ENCODE peak calls at places on chromosomes 2 and 18, in nine cellular contexts. X is globus pallidus, Q is neural crest cell, U is cardiac muscle cell, M is hepatic stellate cell, H is D341Med, O is iPS-NIHi11, B is suprapubic skin, I is AG09309. F is an unnamed sample.

GRCh38 chr2:21392660-21393059 is 268.9 kb downstream of the TDRD15 start:
- DNase-seq in X (no peak), Q (no peak), U (peak), M (no peak), H (no peak), O (no peak), B (no peak), I (no peak), F (no peak)

GRCh38 chr2:47725808-47726207 is 57.1 kb upstream of the MSH6 start:
- DNase-seq in X (no peak), Q (no peak), U (no peak), M (no peak), H (no peak), O (no peak), B (no peak), I (no peak), F (no peak)

GRCh38 chr2:100178085-100178788 is 35.8 kb upstream of the AFF3 start:
- DNase-seq in X (no peak), Q (peak), U (peak), M (peak), H (no peak), O (peak), B (no peak), I (no peak), F (peak)

GRCh38 chr2:30398488-30398887 is 48.6 kb upstream of the LCLAT1 start:
- DNase-seq in X (no peak), Q (no peak), U (no peak), M (no peak), H (no peak), O (no peak), B (no peak), I (no peak), F (no peak)

GRCh38 chr18:52348209-52348608 is 8.2 kb downstream of the DCC start:
- DNase-seq in X (no peak), Q (no peak), U (no peak), M (no peak), H (peak), O (peak), B (no peak), I (no peak), F (no peak)

GRCh38 chr18:79856119-79857080 is 58.7 kb downstream of the KCNG2 start:
- DNase-seq in X (no peak), Q (peak), U (peak), M (no peak), H (peak), O (peak), B (peak), I (no peak), F (peak)

GRCh38 chr2:234842753-234843152 is 109.1 kb upstream of the SH3BP4 start:
- DNase-seq in X (no peak), Q (no peak), U (no peak), M (no peak), H (no peak), O (no peak), B (peak), I (no peak), F (no peak)

GRCh38 chr2:179049546-179050311 is at the start of gene CCDC141:
- DNase-seq in X (no peak), Q (no peak), U (peak), M (no peak), H (no peak), O (no peak), B (no peak), I (no peak), F (no peak)

GRCh38 chr2:62992561-62992960 is 58.1 kb upstream of the OTX1 start:
- DNase-seq in X (no peak), Q (no peak), U (no peak), M (no peak), H (no peak), O (no peak), B (no peak), I (no peak), F (no peak)

GRCh38 chr2:64141711-64142405 is 2.4 kb downstream of the PELI1 start:
- DNase-seq in X (no peak), Q (no peak), U (no peak), M (no peak), H (no peak), O (no peak), B (no peak), I (peak), F (no peak)

GRCh38 chr2:147855316-147855715 is 10.5 kb downstream of the ACVR2A start:
- DNase-seq in X (no peak), Q (no peak), U (no peak), M (no peak), H (no peak), O (no peak), B (no peak), I (no peak), F (no peak)

GRCh38 chr2:692349-692748 is 15.1 kb upstream of the TMEM18 start:
- DNase-seq in X (no peak), Q (no peak), U (no peak), M (no peak), H (no peak), O (no peak), B (no peak), I (no peak), F (no peak)

GRCh38 chr2:241638940-241639339 is 1.4 kb downstream of the ATG4B start:
- DNase-seq in X (no peak), Q (no peak), U (no peak), M (no peak), H (no peak), O (no peak), B (no peak), I (no peak), F (no peak)

GRCh38 chr2:118490323-118490722 is 357.1 kb downstream of the EN1 start:
- DNase-seq in X (no peak), Q (no peak), U (no peak), M (no peak), H (no peak), O (peak), B (no peak), I (no peak), F (no peak)

GRCh38 chr18:12786669-12787068 is 83.8 kb downstream of the PSMG2 start:
- DNase-seq in X (no peak), Q (no peak), U (no peak), M (no peak), H (no peak), O (no peak), B (no peak), I (no peak), F (no peak)

GRCh38 chr2:28036307-28036706 is 145.8 kb downstream of the BABAM2 start:
- DNase-seq in X (no peak), Q (no peak), U (no peak), M (no peak), H (no peak), O (no peak), B (no peak), I (no peak), F (no peak)

GRCh38 chr18:45361148-45361851 is 254.0 kb upstream of the SLC14A2 start:
- DNase-seq in X (no peak), Q (no peak), U (no peak), M (no peak), H (no peak), O (no peak), B (no peak), I (peak), F (peak)

GRCh38 chr2:241223211-241224067 is 35.0 kb downstream of the ANO7 start:
- DNase-seq in X (no peak), Q (no peak), U (no peak), M (peak), H (no peak), O (no peak), B (no peak), I (no peak), F (no peak)

GRCh38 chr2:10882568-10882967 is 29.2 kb upstream of the KCNF1 start:
- DNase-seq in X (no peak), Q (no peak), U (no peak), M (no peak), H (no peak), O (no peak), B (no peak), I (no peak), F (no peak)

GRCh38 chr2:85760371-85760770 is 6.6 kb downstream of the ATOH8 start:
- DNase-seq in X (no peak), Q (no peak), U (no peak), M (peak), H (no peak), O (no peak), B (no peak), I (no peak), F (no peak)

GRCh38 chr18:59041819-59042476 is 97.7 kb upstream of the SEC11C start:
- DNase-seq in X (peak), Q (no peak), U (no peak), M (no peak), H (no peak), O (no peak), B (no peak), I (no peak), F (no peak)

GRCh38 chr2:22807876-22808275 is 577.1 kb upstream of the KLHL29 start:
- DNase-seq in X (no peak), Q (no peak), U (no peak), M (no peak), H (no peak), O (no peak), B (no peak), I (no peak), F (no peak)

GRCh38 chr2:23603581-23603980 is 218.6 kb downstream of the KLHL29 start:
- DNase-seq in X (no peak), Q (no peak), U (no peak), M (no peak), H (no peak), O (no peak), B (no peak), I (no peak), F (no peak)

GRCh38 chr2:169091761-169092523 is 22.6 kb downstream of the DHRS9 start:
- DNase-seq in X (no peak), Q (no peak), U (no peak), M (no peak), H (no peak), O (no peak), B (no peak), I (no peak), F (no peak)

GRCh38 chr2:105934467-105934866 is 189.8 kb downstream of the NCK2 start:
- DNase-seq in X (no peak), Q (peak), U (peak), M (no peak), H (no peak), O (no peak), B (no peak), I (no peak), F (peak)

GRCh38 chr2:232142049-232142448 is 180.5 kb downstream of the DIS3L2 start:
- DNase-seq in X (peak), Q (peak), U (peak), M (no peak), H (peak), O (peak), B (no peak), I (no peak), F (peak)

GRCh38 chr2:188307850-188308283 is 16.2 kb downstream of the GULP1 start:
- DNase-seq in X (no peak), Q (no peak), U (no peak), M (no peak), H (no peak), O (no peak), B (no peak), I (no peak), F (no peak)

GRCh38 chr2:119387381-119388129 is 20.8 kb downstream of the DBI start:
- DNase-seq in X (peak), Q (no peak), U (no peak), M (peak), H (peak), O (no peak), B (peak), I (peak), F (peak)

GRCh38 chr2:97645112-97645699 is 656 bp upstream of the COX5B start:
- DNase-seq in X (no peak), Q (peak), U (no peak), M (no peak), H (no peak), O (peak), B (no peak), I (no peak), F (peak)

GRCh38 chr2:223465793-223466192 is 136.4 kb downstream of the SCG2 start:
- DNase-seq in X (no peak), Q (no peak), U (no peak), M (peak), H (no peak), O (peak), B (peak), I (peak), F (peak)